ENCODE peak calls at places on chromosomes 5 and 9, in six cellular contexts. One of them, this sample, is unnamed.

GRCh38 chr5:179803651-179804598 is 2.7 kb downstream of the MGAT4B start:
- DNase-seq in NB4: peak; percentile 96
- DNase-seq in fibroblast of mammary gland: peak; percentile 40
- DNase-seq in choroid plexus epithelial cell: no peak
- DNase-seq in SK-N-SH: no peak
- DNase-seq in epithelial cell of esophagus: no peak
- DNase-seq in this sample: no peak

GRCh38 chr5:6279607-6280006 is 98.7 kb downstream of the MED10 start:
- DNase-seq in NB4: no peak
- DNase-seq in fibroblast of mammary gland: no peak
- DNase-seq in epithelial cell of esophagus: no peak
- DNase-seq in SK-N-SH: no peak
- DNase-seq in choroid plexus epithelial cell: no peak
- DNase-seq in this sample: no peak

GRCh38 chr9:115042781-115043509 is 75.0 kb downstream of the TNC start:
- DNase-seq in SK-N-SH: no peak
- DNase-seq in fibroblast of mammary gland: no peak
- DNase-seq in epithelial cell of esophagus: no peak
- DNase-seq in choroid plexus epithelial cell: no peak
- DNase-seq in NB4: peak; percentile 80
- DNase-seq in this sample: peak; percentile 52

GRCh38 chr9:2017459-2018161 is 2.5 kb downstream of the SMARCA2 start:
- DNase-seq in NB4: peak; percentile 88
- DNase-seq in choroid plexus epithelial cell: peak; percentile 79
- DNase-seq in SK-N-SH: peak; percentile 70
- DNase-seq in fibroblast of mammary gland: peak; percentile 70
- DNase-seq in epithelial cell of esophagus: peak; percentile 70
- DNase-seq in this sample: peak; percentile 74

GRCh38 chr5:1744393-1745189 is 55.0 kb downstream of the MRPL36 start:
- DNase-seq in fibroblast of mammary gland: no peak
- DNase-seq in choroid plexus epithelial cell: no peak
- DNase-seq in epithelial cell of esophagus: no peak
- DNase-seq in SK-N-SH: no peak
- DNase-seq in NB4: no peak
- DNase-seq in this sample: no peak

GRCh38 chr9:134205636-134206316 is 41.4 kb upstream of the RNU6ATAC start:
- DNase-seq in SK-N-SH: peak; percentile 70
- DNase-seq in choroid plexus epithelial cell: no peak
- DNase-seq in NB4: no peak
- DNase-seq in fibroblast of mammary gland: peak; percentile 90
- DNase-seq in epithelial cell of esophagus: no peak
- DNase-seq in this sample: peak; percentile 80

GRCh38 chr5:141783599-141784296 is 94.5 kb downstream of the PCDH1 start:
- DNase-seq in NB4: no peak
- DNase-seq in SK-N-SH: no peak
- DNase-seq in fibroblast of mammary gland: no peak
- DNase-seq in epithelial cell of esophagus: peak; percentile 92
- DNase-seq in choroid plexus epithelial cell: no peak
- DNase-seq in this sample: no peak

GRCh38 chr9:105242557-105242956 is 1.9 kb upstream of the SLC44A1 start:
- DNase-seq in fibroblast of mammary gland: peak; percentile 75
- DNase-seq in NB4: no peak
- DNase-seq in choroid plexus epithelial cell: peak; percentile 46
- DNase-seq in SK-N-SH: no peak
- DNase-seq in epithelial cell of esophagus: no peak
- DNase-seq in this sample: no peak

GRCh38 chr5:59390074-59390659 is 503.4 kb downstream of the PDE4D start:
- DNase-seq in choroid plexus epithelial cell: peak; percentile 62
- DNase-seq in SK-N-SH: no peak
- DNase-seq in epithelial cell of esophagus: peak; percentile 45
- DNase-seq in fibroblast of mammary gland: peak; percentile 30
- DNase-seq in NB4: peak; percentile 42
- DNase-seq in this sample: peak; percentile 37

GRCh38 chr9:80648336-80648735 is 1041.0 kb downstream of the TLE1 start:
- DNase-seq in epithelial cell of esophagus: no peak
- DNase-seq in fibroblast of mammary gland: peak; percentile 76
- DNase-seq in choroid plexus epithelial cell: peak; percentile 78
- DNase-seq in NB4: no peak
- DNase-seq in SK-N-SH: no peak
- DNase-seq in this sample: peak; percentile 80

GRCh38 chr5:61638476-61638875 is 306.4 kb downstream of the ZSWIM6 start:
- DNase-seq in NB4: no peak
- DNase-seq in epithelial cell of esophagus: no peak
- DNase-seq in SK-N-SH: no peak
- DNase-seq in fibroblast of mammary gland: no peak
- DNase-seq in choroid plexus epithelial cell: no peak
- DNase-seq in this sample: no peak

GRCh38 chr9:1231998-1232919 is 182.1 kb downstream of the DMRT2 start:
- DNase-seq in SK-N-SH: no peak
- DNase-seq in epithelial cell of esophagus: peak; percentile 78
- DNase-seq in NB4: no peak
- DNase-seq in choroid plexus epithelial cell: peak; percentile 87
- DNase-seq in fibroblast of mammary gland: peak; percentile 88
- DNase-seq in this sample: peak; percentile 55

GRCh38 chr9:114324492-114324891 is 1.6 kb downstream of the ORM1 start:
- DNase-seq in SK-N-SH: no peak
- DNase-seq in epithelial cell of esophagus: no peak
- DNase-seq in NB4: no peak
- DNase-seq in fibroblast of mammary gland: no peak
- DNase-seq in choroid plexus epithelial cell: no peak
- DNase-seq in this sample: no peak

GRCh38 chr5:168023190-168023589 is 268.3 kb upstream of the WWC1 start:
- DNase-seq in fibroblast of mammary gland: no peak
- DNase-seq in NB4: no peak
- DNase-seq in choroid plexus epithelial cell: no peak
- DNase-seq in SK-N-SH: peak; percentile 87
- DNase-seq in epithelial cell of esophagus: no peak
- DNase-seq in this sample: no peak

GRCh38 chr9:21395778-21396717 is 10.8 kb upstream of the IFNA2 start:
- DNase-seq in choroid plexus epithelial cell: peak; percentile 34
- DNase-seq in NB4: peak; percentile 71
- DNase-seq in SK-N-SH: peak; percentile 65
- DNase-seq in epithelial cell of esophagus: peak; percentile 24
- DNase-seq in fibroblast of mammary gland: no peak
- DNase-seq in this sample: peak; percentile 37

GRCh38 chr9:99745085-99745484 is 76.6 kb upstream of the NR4A3 start:
- DNase-seq in epithelial cell of esophagus: no peak
- DNase-seq in fibroblast of mammary gland: no peak
- DNase-seq in choroid plexus epithelial cell: no peak
- DNase-seq in NB4: no peak
- DNase-seq in SK-N-SH: no peak
- DNase-seq in this sample: no peak

GRCh38 chr5:73454379-73455036 is 5.9 kb upstream of the FOXD1 start:
- DNase-seq in epithelial cell of esophagus: peak; percentile 84
- DNase-seq in fibroblast of mammary gland: peak; percentile 58
- DNase-seq in choroid plexus epithelial cell: peak; percentile 71
- DNase-seq in NB4: peak; percentile 44
- DNase-seq in SK-N-SH: peak; percentile 52
- DNase-seq in this sample: peak; percentile 65

GRCh38 chr5:110441035-110441434 is 285.4 kb downstream of the TMEM232 start:
- DNase-seq in choroid plexus epithelial cell: peak; percentile 70
- DNase-seq in epithelial cell of esophagus: peak; percentile 46
- DNase-seq in NB4: peak; percentile 32
- DNase-seq in fibroblast of mammary gland: peak; percentile 52
- DNase-seq in SK-N-SH: peak; percentile 17
- DNase-seq in this sample: peak; percentile 59

GRCh38 chr5:6462671-6463070 is 14.0 kb downstream of the UBE2QL1 start:
- DNase-seq in choroid plexus epithelial cell: no peak
- DNase-seq in NB4: no peak
- DNase-seq in fibroblast of mammary gland: no peak
- DNase-seq in SK-N-SH: no peak
- DNase-seq in epithelial cell of esophagus: no peak
- DNase-seq in this sample: no peak

DNA sequence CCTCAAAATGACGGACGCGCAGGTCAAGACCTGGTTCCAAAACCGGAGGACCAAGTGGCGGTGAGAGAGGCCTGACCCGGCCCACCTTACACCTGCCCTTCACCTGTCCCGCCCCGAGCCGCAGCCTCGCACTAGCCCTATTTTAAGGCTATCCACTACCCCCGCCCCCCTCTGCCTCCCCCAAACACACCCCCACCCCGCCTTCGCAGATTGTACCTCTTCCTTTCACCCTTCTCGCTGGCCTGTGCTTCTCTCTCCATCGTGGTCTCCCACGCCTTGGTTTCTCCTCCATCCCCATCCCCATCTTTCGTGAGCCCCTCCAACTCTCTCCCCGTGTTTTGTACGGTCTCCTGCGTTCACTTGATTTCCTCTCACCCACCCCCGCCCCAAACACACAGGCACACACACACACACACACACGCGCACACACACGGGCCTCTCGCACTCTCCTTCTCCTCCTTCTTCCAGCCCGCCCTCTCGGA is 1.3 kb downstream of the TLX3 start:
- DNase-seq in choroid plexus epithelial cell: no peak
- DNase-seq in NB4: no peak
- DNase-seq in SK-N-SH: no peak
- DNase-seq in epithelial cell of esophagus: no peak
- DNase-seq in fibroblast of mammary gland: no peak
- DNase-seq in this sample: no peak
- TF ChIP-seq CTCF in choroid plexus epithelial cell: no peak
- TF ChIP-seq CTCF in NB4: no peak
- TF ChIP-seq CTCF in SK-N-SH: no peak
- TF ChIP-seq CTCF in epithelial cell of esophagus: no peak
- TF ChIP-seq CTCF in fibroblast of mammary gland: no peak
- TF ChIP-seq CTCF in this sample: no peak

GRCh38 chr9:37405350-37405749 is 17.1 kb upstream of the GRHPR start:
- DNase-seq in choroid plexus epithelial cell: no peak
- DNase-seq in fibroblast of mammary gland: no peak
- DNase-seq in epithelial cell of esophagus: no peak
- DNase-seq in SK-N-SH: no peak
- DNase-seq in NB4: no peak
- DNase-seq in this sample: no peak

GRCh38 chr9:37405764-37406380 is 16.6 kb upstream of the GRHPR start:
- DNase-seq in epithelial cell of esophagus: no peak
- DNase-seq in SK-N-SH: no peak
- DNase-seq in NB4: no peak
- DNase-seq in choroid plexus epithelial cell: no peak
- DNase-seq in fibroblast of mammary gland: no peak
- DNase-seq in this sample: no peak

GRCh38 chr9:37407468-37407867 is 15.0 kb upstream of the GRHPR start:
- DNase-seq in epithelial cell of esophagus: no peak
- DNase-seq in SK-N-SH: no peak
- DNase-seq in fibroblast of mammary gland: no peak
- DNase-seq in choroid plexus epithelial cell: no peak
- DNase-seq in NB4: no peak
- DNase-seq in this sample: no peak

GRCh38 chr9:37406603-37407401 is 15.7 kb upstream of the GRHPR start:
- DNase-seq in choroid plexus epithelial cell: no peak
- DNase-seq in SK-N-SH: no peak
- DNase-seq in fibroblast of mammary gland: no peak
- DNase-seq in NB4: no peak
- DNase-seq in epithelial cell of esophagus: peak; percentile 33
- DNase-seq in this sample: no peak

DNA sequence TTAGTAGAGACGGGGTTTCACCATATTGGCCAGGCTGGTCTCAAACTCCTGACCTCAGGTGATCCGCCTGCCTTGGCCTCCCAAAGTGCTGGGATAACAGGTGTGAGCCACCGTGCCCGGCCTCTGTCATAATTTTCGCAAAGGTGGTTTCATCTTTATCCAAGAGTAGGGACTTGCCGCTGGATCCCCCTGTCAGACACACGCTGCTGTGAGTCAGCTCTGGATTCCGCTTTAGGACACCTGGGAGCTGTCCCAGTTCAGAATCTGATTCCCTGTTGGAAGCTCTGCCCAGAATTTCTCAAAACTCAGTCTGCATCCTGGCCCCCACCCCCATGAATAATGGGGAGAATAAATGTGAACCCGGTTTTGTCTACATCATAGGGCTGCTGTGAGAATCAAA is 17.9 kb upstream of the GRHPR start:
- DNase-seq in choroid plexus epithelial cell: no peak
- DNase-seq in fibroblast of mammary gland: no peak
- DNase-seq in NB4: no peak
- DNase-seq in epithelial cell of esophagus: peak; percentile 32
- DNase-seq in SK-N-SH: no peak
- DNase-seq in this sample: no peak
- H3K4me3 ChIP-seq in choroid plexus epithelial cell: no peak overlapping the region
- H3K4me3 ChIP-seq in fibroblast of mammary gland: no peak overlapping the region
- H3K4me3 ChIP-seq in NB4: no peak overlapping the region
- H3K4me3 ChIP-seq in epithelial cell of esophagus: no peak overlapping the region
- H3K4me3 ChIP-seq in SK-N-SH: no peak overlapping the region
- H3K4me3 ChIP-seq in this sample: no peak overlapping the region

DNA sequence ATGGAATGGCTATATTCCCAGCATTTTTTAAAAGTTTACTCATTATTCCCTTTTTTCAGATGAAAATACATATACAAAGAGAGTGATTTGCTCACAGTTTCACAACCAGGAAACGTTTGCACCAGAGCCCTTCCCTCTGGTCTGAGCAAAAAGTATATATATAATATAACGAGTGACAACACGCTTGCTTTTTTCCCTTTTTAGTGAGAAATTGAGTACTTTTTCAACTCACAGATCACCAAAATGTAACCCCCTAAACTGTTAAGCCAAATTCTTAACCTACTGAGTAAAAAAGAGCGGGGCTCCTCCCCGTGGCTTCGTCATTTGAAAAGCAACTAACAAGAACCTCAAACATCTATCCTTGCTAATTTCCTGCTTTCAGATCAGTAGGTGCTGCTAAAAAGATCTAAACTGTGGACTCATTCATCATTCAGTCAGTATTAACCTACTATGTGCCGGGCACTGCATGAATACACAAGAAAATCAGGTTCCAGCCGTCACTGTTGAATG is 955 bp upstream of the PTBP3 start:
- DNase-seq in fibroblast of mammary gland: peak; percentile 49
- DNase-seq in epithelial cell of esophagus: peak; percentile 45
- DNase-seq in choroid plexus epithelial cell: peak; percentile 42
- DNase-seq in SK-N-SH: no peak
- DNase-seq in NB4: peak; percentile 50
- DNase-seq in this sample: peak; percentile 54
- TF ChIP-seq CTCF in fibroblast of mammary gland: no peak
- TF ChIP-seq CTCF in epithelial cell of esophagus: no peak
- TF ChIP-seq CTCF in choroid plexus epithelial cell: no peak
- TF ChIP-seq CTCF in SK-N-SH: no peak
- TF ChIP-seq CTCF in NB4: no peak
- TF ChIP-seq CTCF in this sample: no peak

DNA sequence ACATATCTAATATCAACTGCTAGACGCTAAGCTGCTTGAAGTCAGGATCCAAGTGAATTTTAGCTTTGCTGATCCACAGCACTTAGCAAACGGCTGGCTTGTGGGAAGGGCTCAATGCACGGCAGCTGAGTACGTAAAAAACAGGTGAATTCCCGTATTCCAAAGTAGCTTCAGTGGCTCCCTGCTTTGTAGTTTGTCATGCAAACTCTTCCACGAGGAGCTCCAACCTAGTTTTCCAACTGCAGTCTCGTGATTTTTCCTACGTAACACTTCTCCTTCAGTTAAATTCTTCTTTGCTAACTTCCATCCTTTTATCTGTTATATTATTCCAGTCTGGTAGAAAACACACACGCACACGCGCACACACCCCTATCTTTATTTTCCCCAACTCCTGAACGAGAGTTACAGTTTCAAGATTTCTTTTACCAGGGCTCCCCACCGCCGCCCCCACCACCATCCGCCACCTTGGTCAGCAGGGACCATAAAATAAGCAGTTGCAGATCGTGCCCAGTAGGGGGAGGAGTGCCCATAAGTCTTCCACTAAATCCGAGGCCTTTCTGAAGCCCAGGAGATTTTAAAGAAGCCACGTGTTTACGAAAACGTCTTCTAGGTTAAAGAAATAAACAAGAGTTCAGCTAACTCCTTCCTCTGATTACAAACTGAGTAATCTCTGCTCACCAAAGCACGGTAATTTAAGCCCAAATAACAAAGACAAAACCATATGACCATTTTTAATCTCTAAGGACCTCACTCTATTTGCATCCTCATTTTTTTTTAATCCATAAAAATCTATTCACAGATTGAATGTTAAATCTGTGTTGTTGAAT is 34.8 kb upstream of the TRIO start:
- DNase-seq in fibroblast of mammary gland: peak; percentile 95
- DNase-seq in NB4: peak; percentile 72
- DNase-seq in SK-N-SH: peak; percentile 72
- DNase-seq in epithelial cell of esophagus: peak; percentile 79
- DNase-seq in choroid plexus epithelial cell: peak; percentile 93
- DNase-seq in this sample: peak; percentile 85
- H3K4me3 ChIP-seq in fibroblast of mammary gland: peak overlapping the region; percentile 14
- H3K4me3 ChIP-seq in NB4: no peak overlapping the region
- H3K4me3 ChIP-seq in SK-N-SH: no peak overlapping the region
- H3K4me3 ChIP-seq in epithelial cell of esophagus: no peak overlapping the region
- H3K4me3 ChIP-seq in choroid plexus epithelial cell: peak overlapping the region; percentile 36
- H3K4me3 ChIP-seq in this sample: no peak overlapping the region

This sample was measured in astrocyte of the spinal cord.